ENCODE peak calls at places on chromosomes 5 and 9, in ten cellular contexts. Y, Z, J, A, V, C, L, T, P and X are unnamed samples.

GRCh38 chr5:5432020-5432707 is 9.7 kb downstream of the ICE1 start:
- DNase-seq in Y (no peak), Z (no peak), J (peak; percentile 74), A (no peak), V (peak; percentile 22), C (no peak), L (no peak), T (peak; percentile 7), P (no peak), X (no peak)

GRCh38 chr5:133440467-133441115 is 171.8 kb downstream of the FSTL4 start:
- DNase-seq in Y (no peak), Z (no peak), J (no peak), A (no peak), V (no peak), C (no peak), L (no peak), T (no peak), P (no peak), X (no peak)

GRCh38 chr9:125233678-125234077 is 7.5 kb downstream of the HSPA5 start:
- DNase-seq in Y (no peak), Z (no peak), J (peak; percentile 97), A (no peak), V (no peak), C (no peak), L (peak; percentile 31), T (no peak), P (no peak), X (peak; percentile 32)

GRCh38 chr5:126754609-126755008 is 22.3 kb upstream of the LMNB1 start:
- DNase-seq in Y (no peak), Z (no peak), J (no peak), A (no peak), V (no peak), C (no peak), L (no peak), T (no peak), P (no peak), X (peak; percentile 83)

GRCh38 chr9:99056876-99057664 is 47.8 kb upstream of the TGFBR1 start:
- DNase-seq in Y (no peak), Z (no peak), J (peak; percentile 73), A (no peak), V (no peak), C (no peak), L (no peak), T (no peak), P (peak; percentile 29), X (peak; percentile 58)

GRCh38 chr5:73902327-73903051 is 276.5 kb downstream of the ARHGEF28 start:
- DNase-seq in Y (peak; percentile 57), Z (peak; percentile 57), J (peak; percentile 69), A (no peak), V (no peak), C (no peak), L (peak; percentile 75), T (peak; percentile 75), P (peak; percentile 1), X (peak; percentile 73)

GRCh38 chr5:38640012-38640395 is 83.6 kb upstream of the LIFR start:
- DNase-seq in Y (no peak), Z (no peak), J (peak; percentile 34), A (no peak), V (no peak), C (no peak), L (no peak), T (no peak), P (no peak), X (no peak)

GRCh38 chr5:143582869-143583268 is 179.4 kb upstream of the NR3C1 start:
- DNase-seq in Y (no peak), Z (no peak), J (no peak), A (no peak), V (no peak), C (no peak), L (no peak), T (no peak), P (no peak), X (peak; percentile 86)

GRCh38 chr5:67677422-67677970 is 480.9 kb upstream of the CD180 start:
- DNase-seq in Y (no peak), Z (no peak), J (no peak), A (no peak), V (peak; percentile 92), C (no peak), L (no peak), T (no peak), P (no peak), X (no peak)

GRCh38 chr9:70049672-70050271 is 6.1 kb downstream of the MAMDC2 start:
- DNase-seq in Y (no peak), Z (no peak), J (no peak), A (no peak), V (peak; percentile 70), C (no peak), L (no peak), T (no peak), P (no peak), X (no peak)

GRCh38 chr5:157862183-157862851 is 3.4 kb upstream of the CLINT1 start:
- DNase-seq in Y (no peak), Z (no peak), J (no peak), A (no peak), V (no peak), C (no peak), L (no peak), T (no peak), P (no peak), X (no peak)

GRCh38 chr5:105195765-105196164 is 1633.2 kb upstream of the NUDT12 start:
- DNase-seq in Y (no peak), Z (no peak), J (no peak), A (no peak), V (no peak), C (no peak), L (no peak), T (no peak), P (no peak), X (no peak)

GRCh38 chr9:89635007-89635742 is 30.4 kb downstream of the GADD45G start:
- DNase-seq in Y (no peak), Z (no peak), J (peak; percentile 81), A (no peak), V (no peak), C (no peak), L (no peak), T (no peak), P (no peak), X (no peak)

GRCh38 chr5:82018462-82018861 is 46.6 kb downstream of the ATG10 start:
- DNase-seq in Y (no peak), Z (no peak), J (peak; percentile 25), A (no peak), V (no peak), C (no peak), L (no peak), T (peak; percentile 84), P (no peak), X (peak; percentile 91)

GRCh38 chr5:14581333-14581890 is at the start of gene OTULINL:
- DNase-seq in Y (peak; percentile 100), Z (peak; percentile 97), J (peak; percentile 69), A (peak; percentile 86), V (peak; percentile 65), C (peak; percentile 78), L (no peak), T (peak; percentile 67), P (peak; percentile 89), X (peak; percentile 79)

GRCh38 chr5:50702615-50703325 is 36.3 kb downstream of the PARP8 start:
- DNase-seq in Y (no peak), Z (no peak), J (no peak), A (no peak), V (no peak), C (no peak), L (peak; percentile 19), T (peak; percentile 46), P (no peak), X (peak; percentile 62)